ENCODE peak calls at places on chromosomes 13 and 19, in five cellular contexts. C, R, T, G and K are unnamed samples.

GRCh38 chr13:64633948-64634347 is 2596.2 kb downstream of the PCDH9 start:
- DNase-seq in C (no peak), R (no peak), T (no peak), G (no peak), K (no peak)

GRCh38 chr19:4707956-4708650 is 15.5 kb downstream of the DPP9 start:
- DNase-seq in C (no peak), R (no peak), T (peak), G (no peak), K (no peak)

GRCh38 chr19:35986664-35987570 is 8.1 kb upstream of the SDHAF1 start:
- DNase-seq in C (no peak), R (no peak), T (no peak), G (no peak), K (no peak)

GRCh38 chr13:97726664-97727235 is 226.7 kb upstream of the IPO5 start:
- DNase-seq in C (no peak), R (no peak), T (no peak), G (no peak), K (no peak)

GRCh38 chr13:55437162-55437561 is 1703.6 kb upstream of the PRR20A start:
- DNase-seq in C (no peak), R (no peak), T (no peak), G (no peak), K (no peak)

GRCh38 chr19:5567971-5568407 is 236 bp upstream of the TINCR start:
- DNase-seq in C (no peak), R (no peak), T (no peak), G (no peak), K (no peak)

GRCh38 chr19:29680447-29680846 is 15.2 kb downstream of the PLEKHF1 start:
- DNase-seq in C (peak), R (peak), T (no peak), G (no peak), K (peak)

GRCh38 chr13:97018029-97018819 is 23.9 kb upstream of the OXGR1 start:
- DNase-seq in C (no peak), R (peak), T (peak), G (no peak), K (peak)

GRCh38 chr19:23286477-23286876 is 36.3 kb upstream of the ZNF724 start:
- DNase-seq in C (no peak), R (no peak), T (no peak), G (no peak), K (no peak)

GRCh38 chr13:98543380-98544104 is 33.4 kb downstream of the STK24 start:
- DNase-seq in C (no peak), R (no peak), T (no peak), G (no peak), K (no peak)

GRCh38 chr19:57719901-57720519 is 7.4 kb downstream of the ZNF671 start:
- DNase-seq in C (no peak), R (no peak), T (no peak), G (no peak), K (no peak)

GRCh38 chr13:85725433-85725832 is 73.8 kb downstream of the SLITRK6 start:
- DNase-seq in C (no peak), R (no peak), T (no peak), G (no peak), K (no peak)

GRCh38 chr13:20197361-20197834 is 4.7 kb upstream of the GJB2 start:
- DNase-seq in C (no peak), R (no peak), T (no peak), G (peak), K (no peak)

GRCh38 chr19:35459414-35460082 is 11.5 kb downstream of the FFAR2 start:
- DNase-seq in C (no peak), R (no peak), T (no peak), G (no peak), K (no peak)

GRCh38 chr19:46718157-46718933 is 1.4 kb upstream of the PRKD2 start:
- DNase-seq in C (peak), R (peak), T (no peak), G (no peak), K (peak)

GRCh38 chr13:87042946-87043345 is 628.2 kb upstream of the SLITRK5 start:
- DNase-seq in C (no peak), R (no peak), T (no peak), G (no peak), K (no peak)